ENCODE peak calls at places on chromosomes 3 and 15, in seven cellular contexts. One of them, this sample, is unnamed.

GRCh38 chr3:153667341-153667740 is 453.8 kb upstream of the ARHGEF26 start:
- DNase-seq in glutamatergic neuron: no peak
- DNase-seq in breast epithelium: no peak
- DNase-seq in RWPE1: no peak
- DNase-seq in tibial nerve: no peak
- DNase-seq in HFFc6: no peak
- DNase-seq in HFF-Myc: no peak
- DNase-seq in this sample: no peak

GRCh38 chr3:187473778-187474406 is 105.7 kb downstream of the RTP4 start:
- DNase-seq in glutamatergic neuron: no peak
- DNase-seq in breast epithelium: no peak
- DNase-seq in RWPE1: no peak
- DNase-seq in tibial nerve: no peak
- DNase-seq in HFFc6: no peak
- DNase-seq in HFF-Myc: no peak
- DNase-seq in this sample: no peak

GRCh38 chr15:65954289-65954741 is 85.0 kb downstream of the RAB11A start:
- DNase-seq in glutamatergic neuron: no peak
- DNase-seq in breast epithelium: peak
- DNase-seq in RWPE1: peak
- DNase-seq in tibial nerve: no peak
- DNase-seq in HFFc6: no peak
- DNase-seq in HFF-Myc: no peak
- DNase-seq in this sample: no peak

GRCh38 chr3:50807266-50807665 is 132.5 kb downstream of the DOCK3 start:
- DNase-seq in glutamatergic neuron: no peak
- DNase-seq in breast epithelium: no peak
- DNase-seq in RWPE1: no peak
- DNase-seq in tibial nerve: no peak
- DNase-seq in HFFc6: no peak
- DNase-seq in HFF-Myc: no peak
- DNase-seq in this sample: no peak

GRCh38 chr3:4981688-4982494 is 2.7 kb downstream of the BHLHE40 start:
- DNase-seq in glutamatergic neuron: no peak
- DNase-seq in breast epithelium: peak
- DNase-seq in RWPE1: no peak
- DNase-seq in tibial nerve: no peak
- DNase-seq in HFFc6: peak
- DNase-seq in HFF-Myc: no peak
- DNase-seq in this sample: no peak

GRCh38 chr3:186483611-186484340 is 60.4 kb downstream of the CRYGS start:
- DNase-seq in glutamatergic neuron: no peak
- DNase-seq in breast epithelium: no peak
- DNase-seq in RWPE1: no peak
- DNase-seq in tibial nerve: no peak
- DNase-seq in HFFc6: peak
- DNase-seq in HFF-Myc: no peak
- DNase-seq in this sample: no peak

GRCh38 chr3:127043041-127043641 is 60.2 kb downstream of the PLXNA1 start:
- DNase-seq in glutamatergic neuron: no peak
- DNase-seq in breast epithelium: peak
- DNase-seq in RWPE1: peak
- DNase-seq in tibial nerve: no peak
- DNase-seq in HFFc6: no peak
- DNase-seq in HFF-Myc: no peak
- DNase-seq in this sample: no peak

GRCh38 chr3:130621824-130622223 is 104.8 kb downstream of the COL6A6 start:
- DNase-seq in glutamatergic neuron: no peak
- DNase-seq in breast epithelium: no peak
- DNase-seq in RWPE1: no peak
- DNase-seq in tibial nerve: no peak
- DNase-seq in HFFc6: no peak
- DNase-seq in HFF-Myc: no peak
- DNase-seq in this sample: no peak

GRCh38 chr3:32285910-32286309 is 47.4 kb downstream of the CMTM8 start:
- DNase-seq in glutamatergic neuron: no peak
- DNase-seq in breast epithelium: no peak
- DNase-seq in RWPE1: no peak
- DNase-seq in tibial nerve: no peak
- DNase-seq in HFFc6: no peak
- DNase-seq in HFF-Myc: no peak
- DNase-seq in this sample: no peak

GRCh38 chr3:159238646-159239045 is 436.8 kb downstream of the MFSD1 start:
- DNase-seq in glutamatergic neuron: no peak
- DNase-seq in breast epithelium: no peak
- DNase-seq in RWPE1: no peak
- DNase-seq in tibial nerve: no peak
- DNase-seq in HFFc6: no peak
- DNase-seq in HFF-Myc: no peak
- DNase-seq in this sample: no peak

GRCh38 chr3:170002231-170002630 is 35.6 kb upstream of the GPR160 start:
- DNase-seq in glutamatergic neuron: no peak
- DNase-seq in breast epithelium: no peak
- DNase-seq in RWPE1: no peak
- DNase-seq in tibial nerve: no peak
- DNase-seq in HFFc6: no peak
- DNase-seq in HFF-Myc: no peak
- DNase-seq in this sample: no peak

GRCh38 chr15:57353317-57353804 is 22.9 kb upstream of the CGNL1 start:
- DNase-seq in glutamatergic neuron: no peak
- DNase-seq in breast epithelium: no peak
- DNase-seq in RWPE1: no peak
- DNase-seq in tibial nerve: no peak
- DNase-seq in HFFc6: no peak
- DNase-seq in HFF-Myc: no peak
- DNase-seq in this sample: no peak

GRCh38 chr15:92683511-92683834 is 27.9 kb upstream of the FAM174B start:
- DNase-seq in glutamatergic neuron: peak
- DNase-seq in breast epithelium: no peak
- DNase-seq in RWPE1: no peak
- DNase-seq in tibial nerve: no peak
- DNase-seq in HFFc6: no peak
- DNase-seq in HFF-Myc: no peak
- DNase-seq in this sample: peak

DNA sequence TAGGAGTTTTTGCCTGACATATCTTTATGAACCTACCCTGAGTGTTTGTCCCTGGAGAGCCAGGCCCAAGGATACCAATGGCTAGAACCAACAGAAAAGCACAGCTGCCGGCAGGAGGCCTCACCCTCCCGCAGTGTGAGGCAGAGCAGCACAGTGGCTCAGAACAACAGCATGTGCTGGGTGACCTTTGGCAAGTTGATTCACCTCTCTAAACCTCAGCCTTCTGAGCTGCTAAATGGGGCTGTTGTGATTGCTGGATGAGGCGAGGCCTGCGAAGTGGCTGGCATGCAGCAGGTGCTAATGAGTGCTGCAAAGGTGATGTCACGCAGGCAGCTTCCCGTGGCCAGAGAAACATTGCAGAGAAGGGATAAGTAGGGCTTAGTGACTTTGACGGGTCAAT is 23.3 kb downstream of the IDH2 start:
- DNase-seq in glutamatergic neuron: no peak
- DNase-seq in breast epithelium: no peak
- DNase-seq in RWPE1: no peak
- DNase-seq in tibial nerve: no peak
- DNase-seq in HFFc6: no peak
- DNase-seq in HFF-Myc: no peak
- DNase-seq in this sample: no peak
- TF ChIP-seq CTCF in glutamatergic neuron: no peak
- TF ChIP-seq CTCF in breast epithelium: no peak
- TF ChIP-seq CTCF in RWPE1: no peak
- TF ChIP-seq CTCF in tibial nerve: no peak
- TF ChIP-seq CTCF in HFFc6: no peak
- TF ChIP-seq CTCF in HFF-Myc: no peak
- TF ChIP-seq CTCF in this sample: no peak

GRCh38 chr3:197802505-197803459 is 11.7 kb downstream of the LRCH3 start:
- DNase-seq in glutamatergic neuron: no peak
- DNase-seq in breast epithelium: no peak
- DNase-seq in RWPE1: no peak
- DNase-seq in tibial nerve: no peak
- DNase-seq in HFFc6: peak
- DNase-seq in HFF-Myc: no peak
- DNase-seq in this sample: no peak

GRCh38 chr3:197796087-197796486 is 5.0 kb downstream of the LRCH3 start:
- DNase-seq in glutamatergic neuron: no peak
- DNase-seq in breast epithelium: no peak
- DNase-seq in RWPE1: no peak
- DNase-seq in tibial nerve: no peak
- DNase-seq in HFFc6: no peak
- DNase-seq in HFF-Myc: no peak
- DNase-seq in this sample: no peak

GRCh38 chr3:197800379-197800778 is 9.3 kb downstream of the LRCH3 start:
- DNase-seq in glutamatergic neuron: no peak
- DNase-seq in breast epithelium: no peak
- DNase-seq in RWPE1: no peak
- DNase-seq in tibial nerve: no peak
- DNase-seq in HFFc6: no peak
- DNase-seq in HFF-Myc: no peak
- DNase-seq in this sample: no peak

GRCh38 chr3:197798863-197799262 is 7.8 kb downstream of the LRCH3 start:
- DNase-seq in glutamatergic neuron: no peak
- DNase-seq in breast epithelium: no peak
- DNase-seq in RWPE1: no peak
- DNase-seq in tibial nerve: no peak
- DNase-seq in HFFc6: no peak
- DNase-seq in HFF-Myc: no peak
- DNase-seq in this sample: no peak

DNA sequence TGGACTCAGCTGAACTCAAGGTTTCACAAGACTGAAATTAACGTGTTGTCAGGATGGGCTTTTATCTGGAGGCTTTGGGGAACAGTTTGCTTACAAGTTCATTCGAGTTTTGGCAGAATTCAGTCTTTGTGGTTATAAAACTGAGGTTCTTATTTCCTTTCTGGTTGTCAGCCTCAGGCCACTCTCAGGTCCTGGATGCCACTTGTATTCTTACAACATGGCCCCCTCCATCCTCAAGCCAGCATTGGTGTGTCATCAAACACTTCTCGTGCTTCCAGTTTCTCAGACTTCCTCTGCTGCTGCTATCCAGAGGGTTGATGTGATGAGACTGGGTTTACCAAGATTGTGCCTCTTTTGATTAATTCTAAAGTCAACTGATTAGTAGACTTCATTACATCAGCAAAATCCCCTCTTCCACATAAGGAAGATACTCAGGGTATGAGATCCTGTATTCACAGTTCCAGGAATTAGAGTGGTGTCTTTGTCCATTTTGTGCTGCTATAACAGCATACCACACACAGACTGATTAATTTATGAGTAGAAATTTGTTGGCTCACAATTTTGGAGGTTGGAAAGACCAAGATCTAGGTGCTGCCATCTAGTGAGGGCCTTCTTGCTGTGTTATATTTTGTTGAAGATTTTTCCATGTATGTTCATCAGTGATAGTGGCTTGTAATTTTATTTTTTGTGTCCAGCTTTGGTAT is 10.9 kb downstream of the LRCH3 start:
- DNase-seq in glutamatergic neuron: no peak
- DNase-seq in breast epithelium: peak
- DNase-seq in RWPE1: no peak
- DNase-seq in tibial nerve: no peak
- DNase-seq in HFFc6: peak
- DNase-seq in HFF-Myc: no peak
- DNase-seq in this sample: no peak
- TF ChIP-seq CTCF in glutamatergic neuron: no peak
- TF ChIP-seq CTCF in breast epithelium: no peak
- TF ChIP-seq CTCF in RWPE1: peak
- TF ChIP-seq CTCF in tibial nerve: no peak
- TF ChIP-seq CTCF in HFFc6: peak
- TF ChIP-seq CTCF in HFF-Myc: peak
- TF ChIP-seq CTCF in this sample: no peak

GRCh38 chr3:28334552-28334951 is 14.0 kb upstream of the ZCWPW2 start:
- DNase-seq in glutamatergic neuron: no peak
- DNase-seq in breast epithelium: no peak
- DNase-seq in RWPE1: no peak
- DNase-seq in tibial nerve: no peak
- DNase-seq in HFFc6: no peak
- DNase-seq in HFF-Myc: no peak
- DNase-seq in this sample: no peak
- TF ChIP-seq CTCF in glutamatergic neuron: no peak
- TF ChIP-seq CTCF in breast epithelium: no peak
- TF ChIP-seq CTCF in RWPE1: peak
- TF ChIP-seq CTCF in tibial nerve: no peak
- TF ChIP-seq CTCF in HFFc6: peak
- TF ChIP-seq CTCF in HFF-Myc: no peak
- TF ChIP-seq CTCF in this sample: no peak

DNA sequence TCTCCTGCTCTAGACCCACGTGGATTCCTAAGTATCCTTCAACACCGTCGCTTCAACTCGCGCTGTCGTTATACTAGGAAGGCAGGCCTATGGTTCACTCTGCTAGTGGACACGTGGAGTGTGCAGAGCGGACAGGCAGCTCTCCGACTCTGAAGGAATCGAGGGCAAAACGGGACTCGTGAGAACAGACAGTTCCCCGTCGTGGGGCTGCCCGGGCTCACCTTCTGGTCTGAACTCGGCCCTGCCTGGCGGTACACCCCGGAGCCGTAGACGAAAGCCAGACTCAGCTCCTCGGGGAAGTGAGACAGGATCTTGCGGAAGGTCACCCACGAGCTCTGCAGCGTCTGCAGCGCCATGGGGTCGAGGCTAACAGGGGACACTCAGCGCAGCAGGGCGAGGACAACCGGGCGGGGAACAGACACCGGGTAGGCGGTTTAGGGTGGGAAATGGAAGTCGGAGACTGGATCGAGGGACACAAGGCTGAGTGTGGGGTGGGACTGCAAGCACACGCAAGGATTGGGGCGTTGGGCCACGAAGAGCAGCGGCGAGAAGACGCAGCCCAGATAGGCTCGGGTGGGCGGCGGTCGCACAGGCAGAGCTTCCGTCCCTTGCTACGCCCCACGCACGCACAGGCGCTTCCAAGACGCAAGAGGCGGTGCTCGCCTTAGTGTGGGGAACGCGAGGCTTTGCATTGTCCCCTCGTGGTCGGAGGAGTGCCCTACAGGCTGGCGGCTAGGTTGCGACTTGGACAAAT is at the start of gene TAMM41:
- DNase-seq in glutamatergic neuron: peak
- DNase-seq in breast epithelium: peak
- DNase-seq in RWPE1: peak
- DNase-seq in tibial nerve: peak
- DNase-seq in HFFc6: peak
- DNase-seq in HFF-Myc: peak
- DNase-seq in this sample: peak
- TF ChIP-seq CTCF in glutamatergic neuron: peak
- TF ChIP-seq CTCF in breast epithelium: peak
- TF ChIP-seq CTCF in RWPE1: peak
- TF ChIP-seq CTCF in tibial nerve: peak
- TF ChIP-seq CTCF in HFFc6: peak
- TF ChIP-seq CTCF in HFF-Myc: peak
- TF ChIP-seq CTCF in this sample: peak

GRCh38 chr15:64847016-64847415 is 5.3 kb downstream of the PLEKHO2 start:
- DNase-seq in glutamatergic neuron: no peak
- DNase-seq in breast epithelium: no peak
- DNase-seq in RWPE1: no peak
- DNase-seq in tibial nerve: no peak
- DNase-seq in HFFc6: no peak
- DNase-seq in HFF-Myc: no peak
- DNase-seq in this sample: no peak
- TF ChIP-seq CTCF in glutamatergic neuron: no peak
- TF ChIP-seq CTCF in breast epithelium: no peak
- TF ChIP-seq CTCF in RWPE1: no peak
- TF ChIP-seq CTCF in tibial nerve: no peak
- TF ChIP-seq CTCF in HFFc6: no peak
- TF ChIP-seq CTCF in HFF-Myc: no peak
- TF ChIP-seq CTCF in this sample: no peak